ENCODE peak calls at places on chromosomes 7 and 10, in nine cellular contexts. One of them, this sample, is unnamed.

GRCh38 chr10:77392851-77393250 is 244.8 kb downstream of the KCNMA1 start:
- DNase-seq in IMR-90: peak; percentile 98
- DNase-seq in prostate gland: peak; percentile 40
- DNase-seq in gastrocnemius medialis: peak; percentile 25
- DNase-seq in stomach: no peak
- DNase-seq in K562: no peak
- DNase-seq in body of pancreas: no peak
- DNase-seq in suprapubic skin: no peak
- DNase-seq in heart left ventricle: no peak
- DNase-seq in this sample: no peak

GRCh38 chr10:69864321-69864720 is 62.6 kb downstream of the COL13A1 start:
- DNase-seq in IMR-90: peak; percentile 93
- DNase-seq in prostate gland: no peak
- DNase-seq in gastrocnemius medialis: no peak
- DNase-seq in stomach: no peak
- DNase-seq in K562: no peak
- DNase-seq in body of pancreas: no peak
- DNase-seq in suprapubic skin: no peak
- DNase-seq in heart left ventricle: no peak
- DNase-seq in this sample: no peak

GRCh38 chr7:135490783-135491182 is 19.1 kb downstream of the CNOT4 start:
- DNase-seq in IMR-90: peak; percentile 60
- DNase-seq in prostate gland: no peak
- DNase-seq in gastrocnemius medialis: no peak
- DNase-seq in stomach: peak; percentile 53
- DNase-seq in K562: peak; percentile 58
- DNase-seq in body of pancreas: peak; percentile 44
- DNase-seq in suprapubic skin: no peak
- DNase-seq in heart left ventricle: no peak
- DNase-seq in this sample: peak; percentile 31

GRCh38 chr10:88070080-88070880 is 206.9 kb downstream of the PTEN start:
- DNase-seq in IMR-90: peak; percentile 67
- DNase-seq in prostate gland: no peak
- DNase-seq in gastrocnemius medialis: no peak
- DNase-seq in stomach: no peak
- DNase-seq in K562: no peak
- DNase-seq in body of pancreas: no peak
- DNase-seq in suprapubic skin: no peak
- DNase-seq in heart left ventricle: no peak
- DNase-seq in this sample: no peak

GRCh38 chr10:29689001-29689400 is 54.2 kb upstream of the SVIL start:
- DNase-seq in IMR-90: peak; percentile 84
- DNase-seq in prostate gland: no peak
- DNase-seq in gastrocnemius medialis: no peak
- DNase-seq in stomach: no peak
- DNase-seq in K562: no peak
- DNase-seq in body of pancreas: no peak
- DNase-seq in suprapubic skin: no peak
- DNase-seq in heart left ventricle: no peak
- DNase-seq in this sample: no peak

GRCh38 chr7:87113077-87113476 is 39.2 kb upstream of the DMTF1 start:
- DNase-seq in IMR-90: peak; percentile 16
- DNase-seq in prostate gland: no peak
- DNase-seq in gastrocnemius medialis: no peak
- DNase-seq in stomach: no peak
- DNase-seq in K562: no peak
- DNase-seq in body of pancreas: peak; percentile 11
- DNase-seq in suprapubic skin: no peak
- DNase-seq in heart left ventricle: no peak
- DNase-seq in this sample: no peak

GRCh38 chr7:36040679-36041078 is 112.4 kb upstream of the EEPD1 start:
- DNase-seq in IMR-90: peak; percentile 62
- DNase-seq in prostate gland: no peak
- DNase-seq in gastrocnemius medialis: no peak
- DNase-seq in stomach: no peak
- DNase-seq in K562: no peak
- DNase-seq in body of pancreas: no peak
- DNase-seq in suprapubic skin: no peak
- DNase-seq in heart left ventricle: no peak
- DNase-seq in this sample: no peak

GRCh38 chr10:124259139-124259825 is 159.4 kb downstream of the OAT start:
- DNase-seq in IMR-90: no peak
- DNase-seq in prostate gland: no peak
- DNase-seq in gastrocnemius medialis: no peak
- DNase-seq in stomach: no peak
- DNase-seq in K562: no peak
- DNase-seq in body of pancreas: no peak
- DNase-seq in suprapubic skin: peak; percentile 38
- DNase-seq in heart left ventricle: no peak
- DNase-seq in this sample: no peak

GRCh38 chr7:99631311-99632109 is 14.8 kb downstream of the ZSCAN25 start:
- DNase-seq in IMR-90: peak; percentile 13
- DNase-seq in prostate gland: peak; percentile 50
- DNase-seq in gastrocnemius medialis: peak; percentile 78
- DNase-seq in stomach: no peak
- DNase-seq in K562: peak; percentile 39
- DNase-seq in body of pancreas: peak; percentile 69
- DNase-seq in suprapubic skin: no peak
- DNase-seq in heart left ventricle: no peak
- DNase-seq in this sample: peak; percentile 52

GRCh38 chr10:128158024-128158795 is 32.0 kb upstream of the MKI67 start:
- DNase-seq in IMR-90: no peak
- DNase-seq in prostate gland: no peak
- DNase-seq in gastrocnemius medialis: no peak
- DNase-seq in stomach: no peak
- DNase-seq in K562: peak; percentile 17
- DNase-seq in body of pancreas: no peak
- DNase-seq in suprapubic skin: no peak
- DNase-seq in heart left ventricle: no peak
- DNase-seq in this sample: no peak
- TF ChIP-seq POLR2A in IMR-90: no peak
- TF ChIP-seq POLR2A in prostate gland: no peak
- TF ChIP-seq POLR2A in gastrocnemius medialis: no peak
- TF ChIP-seq POLR2A in stomach: no peak
- TF ChIP-seq POLR2A in K562: no peak
- TF ChIP-seq POLR2A in body of pancreas: no peak
- TF ChIP-seq POLR2A in suprapubic skin: no peak
- TF ChIP-seq POLR2A in heart left ventricle: no peak
- TF ChIP-seq POLR2A in this sample: no peak

DNA sequence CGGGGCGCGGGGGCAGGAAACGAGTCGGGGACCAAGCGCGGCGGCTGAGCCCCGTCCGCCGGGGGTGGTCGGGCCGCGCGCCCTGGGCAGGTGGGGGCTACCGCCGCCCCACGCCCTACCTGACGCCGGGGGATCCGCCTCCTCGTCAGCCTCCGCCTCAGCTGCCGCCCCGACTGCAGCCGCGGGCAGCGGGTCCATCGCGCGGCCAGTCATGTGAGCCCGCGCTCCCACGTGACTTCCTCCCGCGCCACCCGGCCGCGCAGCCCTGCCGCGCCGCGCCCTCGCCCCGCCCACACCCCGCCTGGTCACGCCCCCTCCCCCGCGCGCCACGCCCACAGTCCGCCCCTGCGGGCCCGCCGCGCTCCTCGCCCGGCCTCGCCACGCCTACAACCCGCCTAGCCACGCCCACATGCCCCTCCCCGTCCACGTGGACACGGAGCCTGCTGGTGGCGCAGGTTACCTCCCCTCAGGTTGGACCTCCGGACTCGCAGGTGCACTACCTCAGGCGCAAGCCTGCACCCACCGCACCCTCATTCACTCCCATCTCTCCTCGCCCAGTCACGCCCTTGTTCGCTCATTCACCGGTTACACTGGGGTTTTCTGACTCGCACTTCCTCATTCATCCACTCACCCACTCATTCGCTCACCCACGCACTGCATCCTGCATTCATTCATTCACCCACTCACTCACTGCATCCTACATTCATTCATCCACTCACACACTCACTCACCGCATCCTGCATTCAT is at the start of gene SNX8:
- DNase-seq in IMR-90: peak; percentile 79
- DNase-seq in prostate gland: peak; percentile 90
- DNase-seq in gastrocnemius medialis: peak; percentile 80
- DNase-seq in stomach: peak; percentile 96
- DNase-seq in K562: peak; percentile 99
- DNase-seq in body of pancreas: peak; percentile 92
- DNase-seq in suprapubic skin: peak; percentile 94
- DNase-seq in heart left ventricle: peak; percentile 96
- DNase-seq in this sample: peak; percentile 93
- TF ChIP-seq POLR2A in IMR-90: peak; percentile 82
- TF ChIP-seq POLR2A in prostate gland: peak; percentile 51
- TF ChIP-seq POLR2A in gastrocnemius medialis: peak; percentile 44
- TF ChIP-seq POLR2A in stomach: no peak
- TF ChIP-seq POLR2A in K562: peak; percentile 53
- TF ChIP-seq POLR2A in body of pancreas: no peak
- TF ChIP-seq POLR2A in suprapubic skin: peak; percentile 36
- TF ChIP-seq POLR2A in heart left ventricle: no peak
- TF ChIP-seq POLR2A in this sample: peak; percentile 51

GRCh38 chr10:16183989-16184643 is 252.7 kb upstream of the PTER start:
- DNase-seq in IMR-90: no peak
- DNase-seq in prostate gland: no peak
- DNase-seq in gastrocnemius medialis: no peak
- DNase-seq in stomach: no peak
- DNase-seq in K562: no peak
- DNase-seq in body of pancreas: no peak
- DNase-seq in suprapubic skin: peak; percentile 60
- DNase-seq in heart left ventricle: no peak
- DNase-seq in this sample: no peak

GRCh38 chr10:16182688-16183087 is 254.1 kb upstream of the PTER start:
- DNase-seq in IMR-90: no peak
- DNase-seq in prostate gland: no peak
- DNase-seq in gastrocnemius medialis: no peak
- DNase-seq in stomach: no peak
- DNase-seq in K562: no peak
- DNase-seq in body of pancreas: no peak
- DNase-seq in suprapubic skin: peak; percentile 68
- DNase-seq in heart left ventricle: no peak
- DNase-seq in this sample: no peak

GRCh38 chr10:16184911-16185310 is 251.9 kb upstream of the PTER start:
- DNase-seq in IMR-90: no peak
- DNase-seq in prostate gland: no peak
- DNase-seq in gastrocnemius medialis: no peak
- DNase-seq in stomach: no peak
- DNase-seq in K562: no peak
- DNase-seq in body of pancreas: no peak
- DNase-seq in suprapubic skin: no peak
- DNase-seq in heart left ventricle: no peak
- DNase-seq in this sample: no peak

GRCh38 chr10:16186564-16186963 is 250.2 kb upstream of the PTER start:
- DNase-seq in IMR-90: no peak
- DNase-seq in prostate gland: no peak
- DNase-seq in gastrocnemius medialis: no peak
- DNase-seq in stomach: no peak
- DNase-seq in K562: no peak
- DNase-seq in body of pancreas: no peak
- DNase-seq in suprapubic skin: no peak
- DNase-seq in heart left ventricle: no peak
- DNase-seq in this sample: no peak

GRCh38 chr10:16187161-16187560 is 249.6 kb upstream of the PTER start:
- DNase-seq in IMR-90: no peak
- DNase-seq in prostate gland: no peak
- DNase-seq in gastrocnemius medialis: no peak
- DNase-seq in stomach: no peak
- DNase-seq in K562: no peak
- DNase-seq in body of pancreas: no peak
- DNase-seq in suprapubic skin: no peak
- DNase-seq in heart left ventricle: no peak
- DNase-seq in this sample: no peak
- TF ChIP-seq POLR2A in IMR-90: no peak
- TF ChIP-seq POLR2A in prostate gland: no peak
- TF ChIP-seq POLR2A in gastrocnemius medialis: no peak
- TF ChIP-seq POLR2A in stomach: no peak
- TF ChIP-seq POLR2A in K562: no peak
- TF ChIP-seq POLR2A in body of pancreas: no peak
- TF ChIP-seq POLR2A in suprapubic skin: no peak
- TF ChIP-seq POLR2A in heart left ventricle: no peak
- TF ChIP-seq POLR2A in this sample: no peak

GRCh38 chr7:100705753-100706671 is at the start of gene POP7:
- DNase-seq in IMR-90: peak; percentile 97
- DNase-seq in prostate gland: peak; percentile 98
- DNase-seq in gastrocnemius medialis: peak; percentile 98
- DNase-seq in stomach: peak; percentile 100
- DNase-seq in K562: peak; percentile 96
- DNase-seq in body of pancreas: peak; percentile 99
- DNase-seq in suprapubic skin: peak; percentile 100
- DNase-seq in heart left ventricle: peak; percentile 100
- DNase-seq in this sample: peak; percentile 99
- TF ChIP-seq POLR2A in IMR-90: peak; percentile 60
- TF ChIP-seq POLR2A in prostate gland: peak; percentile 68
- TF ChIP-seq POLR2A in gastrocnemius medialis: peak; percentile 58
- TF ChIP-seq POLR2A in stomach: no peak
- TF ChIP-seq POLR2A in K562: peak; percentile 96
- TF ChIP-seq POLR2A in body of pancreas: peak; percentile 40
- TF ChIP-seq POLR2A in suprapubic skin: peak; percentile 12
- TF ChIP-seq POLR2A in heart left ventricle: no peak
- TF ChIP-seq POLR2A in this sample: peak; percentile 81

This sample was measured in erythroblast.